ENCODE peak calls at places on chromosomes 4 and X, in eight cellular contexts. One of them, this sample, is unnamed.

GRCh38 chrX:19904778-19905367 is 17.5 kb upstream of the SH3KBP1 start:
- DNase-seq in retinal pigment epithelial cell: no peak
- DNase-seq in astrocyte of the spinal cord: peak
- DNase-seq in right atrium auricular region: no peak
- DNase-seq in Caco-2: peak
- DNase-seq in uterus: no peak
- DNase-seq in left lung: no peak
- DNase-seq in GM20000: peak
- DNase-seq in this sample: no peak

GRCh38 chrX:143648705-143649104 is 12.8 kb upstream of the SLITRK4 start:
- DNase-seq in left lung: no peak
- DNase-seq in right atrium auricular region: no peak
- DNase-seq in uterus: no peak
- DNase-seq in Caco-2: no peak
- DNase-seq in GM20000: no peak
- DNase-seq in retinal pigment epithelial cell: no peak
- DNase-seq in astrocyte of the spinal cord: no peak
- DNase-seq in this sample: no peak

GRCh38 chrX:132612990-132613564 is 124.2 kb upstream of the MBNL3 start:
- DNase-seq in Caco-2: peak
- DNase-seq in GM20000: peak
- DNase-seq in left lung: no peak
- DNase-seq in astrocyte of the spinal cord: peak
- DNase-seq in uterus: no peak
- DNase-seq in retinal pigment epithelial cell: no peak
- DNase-seq in right atrium auricular region: no peak
- DNase-seq in this sample: peak

GRCh38 chrX:153560466-153560865 is 38.5 kb downstream of the CCNQ start:
- DNase-seq in right atrium auricular region: no peak
- DNase-seq in astrocyte of the spinal cord: no peak
- DNase-seq in uterus: no peak
- DNase-seq in retinal pigment epithelial cell: no peak
- DNase-seq in left lung: no peak
- DNase-seq in Caco-2: no peak
- DNase-seq in GM20000: no peak
- DNase-seq in this sample: no peak

GRCh38 chr4:174340714-174341113 is 57.0 kb downstream of the CEP44 start:
- DNase-seq in uterus: no peak
- DNase-seq in GM20000: no peak
- DNase-seq in right atrium auricular region: no peak
- DNase-seq in left lung: no peak
- DNase-seq in retinal pigment epithelial cell: no peak
- DNase-seq in astrocyte of the spinal cord: no peak
- DNase-seq in Caco-2: no peak
- DNase-seq in this sample: no peak

GRCh38 chr4:142901166-142901662 is 55.1 kb upstream of the INPP4B start:
- DNase-seq in uterus: no peak
- DNase-seq in retinal pigment epithelial cell: no peak
- DNase-seq in GM20000: no peak
- DNase-seq in right atrium auricular region: no peak
- DNase-seq in left lung: no peak
- DNase-seq in astrocyte of the spinal cord: no peak
- DNase-seq in Caco-2: no peak
- DNase-seq in this sample: no peak

GRCh38 chrX:27336466-27337091 is 126.6 kb downstream of the PPP4R3C start:
- DNase-seq in Caco-2: peak
- DNase-seq in astrocyte of the spinal cord: peak
- DNase-seq in right atrium auricular region: no peak
- DNase-seq in uterus: no peak
- DNase-seq in retinal pigment epithelial cell: no peak
- DNase-seq in GM20000: peak
- DNase-seq in left lung: no peak
- DNase-seq in this sample: no peak

GRCh38 chr4:72971572-72971971 is 97.9 kb downstream of the COX18 start:
- DNase-seq in GM20000: no peak
- DNase-seq in astrocyte of the spinal cord: peak
- DNase-seq in retinal pigment epithelial cell: no peak
- DNase-seq in left lung: no peak
- DNase-seq in right atrium auricular region: no peak
- DNase-seq in uterus: no peak
- DNase-seq in Caco-2: no peak
- DNase-seq in this sample: no peak

GRCh38 chr4:47483722-47484121 is 1.4 kb upstream of the ATP10D start:
- DNase-seq in astrocyte of the spinal cord: no peak
- DNase-seq in uterus: no peak
- DNase-seq in left lung: no peak
- DNase-seq in right atrium auricular region: no peak
- DNase-seq in Caco-2: peak
- DNase-seq in GM20000: no peak
- DNase-seq in retinal pigment epithelial cell: no peak
- DNase-seq in this sample: no peak

GRCh38 chr4:143336828-143337599 is at the start of gene GAB1:
- DNase-seq in uterus: peak
- DNase-seq in Caco-2: peak
- DNase-seq in astrocyte of the spinal cord: peak
- DNase-seq in left lung: peak
- DNase-seq in retinal pigment epithelial cell: no peak
- DNase-seq in GM20000: peak
- DNase-seq in right atrium auricular region: peak
- DNase-seq in this sample: no peak

GRCh38 chr4:67393007-67393406 is 152.3 kb downstream of the CENPC start:
- DNase-seq in right atrium auricular region: no peak
- DNase-seq in uterus: no peak
- DNase-seq in astrocyte of the spinal cord: no peak
- DNase-seq in retinal pigment epithelial cell: no peak
- DNase-seq in GM20000: no peak
- DNase-seq in left lung: no peak
- DNase-seq in Caco-2: no peak
- DNase-seq in this sample: no peak

GRCh38 chr4:186167605-186168004 is 23.8 kb upstream of the CYP4V2 start:
- DNase-seq in right atrium auricular region: no peak
- DNase-seq in astrocyte of the spinal cord: no peak
- DNase-seq in left lung: no peak
- DNase-seq in Caco-2: no peak
- DNase-seq in uterus: no peak
- DNase-seq in retinal pigment epithelial cell: no peak
- DNase-seq in GM20000: no peak
- DNase-seq in this sample: no peak

GRCh38 chr4:147924604-147925412 is 192.9 kb downstream of the ARHGAP10 start:
- DNase-seq in right atrium auricular region: no peak
- DNase-seq in retinal pigment epithelial cell: no peak
- DNase-seq in uterus: no peak
- DNase-seq in Caco-2: peak
- DNase-seq in astrocyte of the spinal cord: peak
- DNase-seq in GM20000: no peak
- DNase-seq in left lung: no peak
- DNase-seq in this sample: no peak

GRCh38 chrX:40109288-40110008 is 11.7 kb upstream of the BCOR start:
- DNase-seq in GM20000: peak
- DNase-seq in left lung: no peak
- DNase-seq in Caco-2: peak
- DNase-seq in retinal pigment epithelial cell: no peak
- DNase-seq in uterus: peak
- DNase-seq in astrocyte of the spinal cord: peak
- DNase-seq in right atrium auricular region: peak
- DNase-seq in this sample: peak

GRCh38 chrX:133892337-133892736 is 93.1 kb downstream of the GPC3 start:
- DNase-seq in retinal pigment epithelial cell: no peak
- DNase-seq in left lung: no peak
- DNase-seq in astrocyte of the spinal cord: no peak
- DNase-seq in right atrium auricular region: no peak
- DNase-seq in GM20000: no peak
- DNase-seq in Caco-2: peak
- DNase-seq in uterus: no peak
- DNase-seq in this sample: no peak

GRCh38 chr4:80069837-80070788 is 2.9 kb downstream of the ANTXR2 start:
- DNase-seq in uterus: no peak
- DNase-seq in left lung: no peak
- DNase-seq in retinal pigment epithelial cell: no peak
- DNase-seq in astrocyte of the spinal cord: peak
- DNase-seq in GM20000: peak
- DNase-seq in right atrium auricular region: no peak
- DNase-seq in Caco-2: no peak
- DNase-seq in this sample: no peak

DNA sequence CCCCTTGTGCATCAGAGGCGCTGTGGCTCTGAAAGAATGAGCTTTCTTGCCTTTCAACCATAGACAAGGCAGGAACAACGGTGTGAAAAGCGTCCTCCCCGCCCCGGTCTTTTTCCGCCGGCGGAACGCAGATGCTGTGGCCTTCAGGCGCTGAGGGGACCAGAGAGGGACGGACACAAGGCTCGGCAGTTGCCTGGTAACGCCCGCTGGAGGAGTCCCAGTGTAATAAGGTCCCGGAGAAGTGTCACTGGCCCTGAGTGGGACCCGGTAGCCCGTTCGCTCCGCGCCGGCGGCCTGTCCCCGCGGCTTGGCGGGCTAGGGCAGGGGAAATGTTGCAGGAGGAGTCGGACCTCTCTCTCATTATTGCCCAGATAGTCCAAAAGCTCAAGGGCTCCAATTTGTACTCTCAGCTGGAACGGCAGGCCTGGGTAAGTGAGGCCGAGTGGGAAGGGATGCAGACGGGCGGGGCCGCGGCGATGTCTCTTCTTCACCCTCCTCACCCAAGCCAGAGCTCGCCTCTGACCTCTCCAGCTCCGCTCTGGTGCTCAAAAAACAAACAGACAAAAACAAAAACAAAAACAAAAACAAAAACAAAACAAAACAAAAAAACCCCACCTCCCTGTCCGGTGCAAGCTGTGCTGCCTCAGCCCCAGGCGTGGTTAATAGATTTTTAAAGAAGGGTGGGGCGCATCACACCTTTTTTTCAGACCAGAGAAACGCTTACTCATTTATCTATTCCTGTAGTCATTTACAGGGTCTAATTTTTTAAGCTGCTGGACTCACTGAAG is at the start of gene TBC1D19:
- DNase-seq in retinal pigment epithelial cell: peak
- DNase-seq in GM20000: peak
- DNase-seq in right atrium auricular region: peak
- DNase-seq in Caco-2: peak
- DNase-seq in astrocyte of the spinal cord: peak
- DNase-seq in uterus: peak
- DNase-seq in left lung: peak
- DNase-seq in this sample: peak
- TF ChIP-seq CTCF in retinal pigment epithelial cell: no peak
- TF ChIP-seq CTCF in GM20000: no peak
- TF ChIP-seq CTCF in right atrium auricular region: no peak
- TF ChIP-seq CTCF in Caco-2: no peak
- TF ChIP-seq CTCF in astrocyte of the spinal cord: no peak
- TF ChIP-seq CTCF in uterus: no peak
- TF ChIP-seq CTCF in left lung: no peak
- TF ChIP-seq CTCF in this sample: no peak

GRCh38 chr4:7323872-7324650 is 110.7 kb downstream of the PSAPL1 start:
- DNase-seq in right atrium auricular region: no peak
- DNase-seq in left lung: no peak
- DNase-seq in GM20000: no peak
- DNase-seq in Caco-2: peak
- DNase-seq in uterus: no peak
- DNase-seq in retinal pigment epithelial cell: no peak
- DNase-seq in astrocyte of the spinal cord: no peak
- DNase-seq in this sample: no peak
- TF ChIP-seq CTCF in right atrium auricular region: no peak
- TF ChIP-seq CTCF in left lung: no peak
- TF ChIP-seq CTCF in GM20000: no peak
- TF ChIP-seq CTCF in Caco-2: no peak
- TF ChIP-seq CTCF in uterus: no peak
- TF ChIP-seq CTCF in retinal pigment epithelial cell: no peak
- TF ChIP-seq CTCF in astrocyte of the spinal cord: peak
- TF ChIP-seq CTCF in this sample: no peak

DNA sequence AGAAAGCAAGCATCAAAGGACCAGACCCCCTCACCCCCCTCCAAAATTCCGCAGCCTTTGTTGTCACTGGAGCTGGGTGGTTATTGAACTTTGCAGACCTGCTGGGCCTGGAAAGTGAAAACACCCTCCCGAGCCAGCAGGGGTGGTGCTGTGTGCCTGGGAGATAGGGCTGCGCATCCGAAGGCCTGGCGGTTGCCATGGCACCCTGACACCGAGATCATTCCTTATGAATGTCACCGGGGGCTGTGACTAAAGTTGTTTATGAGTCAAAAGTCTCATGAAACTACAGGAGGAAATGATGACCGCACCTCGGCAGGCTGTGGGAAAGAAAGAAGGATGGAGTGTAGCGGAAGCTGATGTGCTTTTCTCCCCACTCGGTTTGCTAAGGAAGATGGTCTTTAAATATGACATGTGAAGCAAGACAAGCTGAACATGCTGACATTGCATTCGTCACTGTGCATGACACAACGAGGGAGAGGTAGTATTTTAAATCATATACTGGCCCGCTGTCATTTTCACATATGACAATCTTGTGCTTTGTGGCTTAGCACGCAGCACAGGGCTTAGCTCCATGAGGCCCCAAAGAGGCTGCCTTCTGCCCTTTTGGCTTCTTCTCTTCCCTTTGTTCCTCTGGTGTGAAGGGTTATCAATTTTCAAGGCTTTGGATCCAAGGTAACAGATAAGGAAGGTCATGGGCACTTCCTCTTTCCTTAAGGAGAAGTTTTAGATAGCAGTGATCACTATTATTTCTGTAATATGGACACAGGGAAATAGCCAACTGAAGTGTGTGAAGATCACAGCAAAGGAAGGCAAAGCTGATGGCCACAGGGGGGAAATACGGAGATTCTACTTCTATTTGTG is 367.1 kb downstream of the UNC5C start:
- DNase-seq in uterus: no peak
- DNase-seq in astrocyte of the spinal cord: peak
- DNase-seq in Caco-2: peak
- DNase-seq in GM20000: no peak
- DNase-seq in retinal pigment epithelial cell: no peak
- DNase-seq in left lung: no peak
- DNase-seq in right atrium auricular region: no peak
- DNase-seq in this sample: no peak
- TF ChIP-seq CTCF in uterus: no peak
- TF ChIP-seq CTCF in astrocyte of the spinal cord: peak
- TF ChIP-seq CTCF in Caco-2: no peak
- TF ChIP-seq CTCF in GM20000: no peak
- TF ChIP-seq CTCF in retinal pigment epithelial cell: peak
- TF ChIP-seq CTCF in left lung: no peak
- TF ChIP-seq CTCF in right atrium auricular region: no peak
- TF ChIP-seq CTCF in this sample: no peak

DNA sequence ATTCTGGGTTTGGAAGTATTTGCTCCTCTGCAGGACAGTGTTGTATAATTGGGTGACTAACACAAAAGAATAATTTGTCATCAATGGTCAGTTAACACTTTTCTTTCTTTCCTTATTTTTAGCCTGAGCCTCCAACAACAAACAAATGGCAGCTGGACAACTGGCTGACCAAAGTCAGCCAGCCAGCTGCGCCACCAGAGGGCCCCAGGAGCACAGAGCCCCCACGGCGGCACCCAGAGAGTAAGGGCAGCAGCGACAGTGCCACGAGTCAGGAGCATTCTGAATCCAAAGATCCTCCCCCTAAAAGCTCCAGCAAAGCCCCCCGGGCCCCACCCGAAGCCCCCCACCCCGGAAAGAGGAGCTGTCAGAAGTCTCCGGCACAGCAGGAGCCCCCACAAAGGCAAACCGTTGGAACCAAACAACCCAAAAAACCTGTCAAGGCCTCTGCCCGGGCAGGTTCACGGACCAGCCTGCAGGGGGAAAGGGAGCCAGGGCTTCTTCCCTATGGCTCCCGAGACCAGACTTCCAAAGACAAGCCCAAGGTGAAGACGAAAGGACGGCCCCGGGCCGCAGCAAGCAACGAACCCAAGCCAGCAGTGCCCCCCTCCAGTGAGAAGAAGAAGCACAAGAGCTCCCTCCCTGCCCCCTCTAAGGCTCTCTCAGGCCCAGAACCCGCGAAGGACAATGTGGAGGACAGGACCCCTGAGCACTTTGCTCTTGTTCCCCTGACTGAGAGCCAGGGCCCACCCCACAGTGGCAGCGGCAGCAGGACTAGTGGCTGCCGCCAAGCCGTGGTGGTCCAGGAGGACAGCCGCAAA is 106.0 kb downstream of the KLHL8 start:
- DNase-seq in uterus: no peak
- DNase-seq in astrocyte of the spinal cord: no peak
- DNase-seq in retinal pigment epithelial cell: no peak
- DNase-seq in right atrium auricular region: no peak
- DNase-seq in left lung: no peak
- DNase-seq in Caco-2: peak
- DNase-seq in GM20000: no peak
- DNase-seq in this sample: no peak
- TF ChIP-seq CTCF in uterus: no peak
- TF ChIP-seq CTCF in astrocyte of the spinal cord: peak
- TF ChIP-seq CTCF in retinal pigment epithelial cell: no peak
- TF ChIP-seq CTCF in right atrium auricular region: peak
- TF ChIP-seq CTCF in left lung: no peak
- TF ChIP-seq CTCF in Caco-2: no peak
- TF ChIP-seq CTCF in GM20000: no peak
- TF ChIP-seq CTCF in this sample: no peak

This sample was measured in activated B cell treated with CpG ODN at 0.5 μM for 24 hours.